ENCODE peak calls at places on chromosomes 2 and 18, in seven cellular contexts. A is activated T-helper 9 cell treated with anti-CD3 and anti-CD28 coated beads, Interleukin-2, amount 50 U/mL, for 16 hours; T is WERI-Rb-1; Y is activated gamma-delta T cell treated with Interleukin-2 at 50 U/mL for 16 hours; B is aorta; I is cardiac fibroblast; Q is breast epithelium. S is an unnamed sample.

GRCh38 chr2:239166201-239166834 is 234.5 kb downstream of the HDAC4 start:
- DNase-seq in T (no peak), B (peak; percentile 21), Y (no peak), I (no peak), Q (no peak), A (no peak), S (peak; percentile 44)

GRCh38 chr2:130387071-130387400 is 31.2 kb downstream of the PTPN18 start:
- DNase-seq in T (no peak), A (no peak), I (no peak), B (peak; percentile 68), Q (no peak), Y (no peak), S (no peak)

GRCh38 chr2:201126308-201127127 is 10.6 kb downstream of the CFLAR start:
- DNase-seq in A (no peak), T (no peak), I (peak; percentile 61), Y (no peak), Q (no peak), B (no peak), S (no peak)

GRCh38 chr18:29853126-29853525 is 1189.4 kb downstream of the DSC3 start:
- DNase-seq in B (no peak), Y (no peak), A (no peak), I (peak; percentile 48), Q (no peak), T (no peak), S (no peak)

GRCh38 chr2:58727977-58728656 is 487.0 kb upstream of the FANCL start:
- DNase-seq in I (no peak), B (no peak), Q (no peak), A (no peak), T (no peak), Y (no peak), S (no peak)

GRCh38 chr2:239293450-239294430 is 107.1 kb downstream of the HDAC4 start:
- DNase-seq in Q (no peak), T (no peak), B (peak; percentile 19), Y (no peak), A (peak; percentile 55), I (no peak), S (peak; percentile 79)

GRCh38 chr2:64904405-64905329 is 84.5 kb upstream of the SLC1A4 start:
- DNase-seq in I (no peak), A (no peak), B (no peak), Y (no peak), T (no peak), Q (no peak), S (no peak)

GRCh38 chr2:104872866-104873688 is 19.2 kb downstream of the POU3F3 start:
- DNase-seq in Q (peak; percentile 53), A (no peak), T (peak; percentile 51), B (no peak), I (peak; percentile 71), Y (peak; percentile 29), S (no peak)

S was measured in chondrocyte.